ENCODE peak calls at places on chromosomes 4 and X, in seven cellular contexts. R is CD4-positive, alpha-beta memory T cell; M is left ventricle myocardium inferior; Z is CD8-positive, alpha-beta memory T cell; P is AG04450; Y is T-helper 17 cell; S is endodermal cell. A is an unnamed sample.

GRCh38 chr4:186808635-186809018 is 85.0 kb upstream of the FAT1 start:
- DNase-seq in R (no peak), M (no peak), Z (no peak), P (peak; percentile 70), Y (no peak), S (no peak), A (no peak)

GRCh38 chr4:56731857-56732256 is 50.8 kb upstream of the HOPX start:
- DNase-seq in R (no peak), M (peak; percentile 38), Z (no peak), P (no peak), Y (no peak), S (peak; percentile 68), A (peak; percentile 69)

GRCh38 chr4:21949073-21949457 is 493 bp upstream of the KCNIP4 start:
- DNase-seq in R (no peak), M (no peak), Z (no peak), P (no peak), Y (no peak), S (no peak), A (no peak)

GRCh38 chrX:136767104-136767941 is 13.4 kb downstream of the ARHGEF6 start:
- DNase-seq in R (peak; percentile 46), M (peak; percentile 72), Z (peak; percentile 50), P (no peak), Y (peak; percentile 31), S (peak; percentile 84), A (peak; percentile 82)

GRCh38 chr4:141636771-141637460 is 533 bp downstream of the IL15 start:
- DNase-seq in R (peak; percentile 32), M (peak; percentile 26), Z (peak; percentile 1), P (no peak), Y (no peak), S (peak; percentile 79), A (peak; percentile 60)

GRCh38 chr4:80781436-80781835 is 249.1 kb upstream of the BMP3 start:
- DNase-seq in R (no peak), M (no peak), Z (no peak), P (no peak), Y (no peak), S (no peak), A (no peak)

GRCh38 chr4:83387922-83388676 is 53.5 kb upstream of the HPSE start:
- DNase-seq in R (peak; percentile 11), M (no peak), Z (peak; percentile 47), P (no peak), Y (no peak), S (peak; percentile 43), A (no peak)

GRCh38 chrX:37349131-37350033 is at the start of gene PRRG1:
- DNase-seq in R (no peak), M (peak; percentile 78), Z (no peak), P (peak; percentile 65), Y (no peak), S (peak; percentile 95), A (peak; percentile 81)

GRCh38 chrX:107730991-107731766 is 44.4 kb downstream of the TSC22D3 start:
- DNase-seq in R (no peak), M (no peak), Z (no peak), P (no peak), Y (no peak), S (no peak), A (no peak)

GRCh38 chr4:150501019-150501727 is 80.8 kb upstream of the MAB21L2 start:
- DNase-seq in R (no peak), M (no peak), Z (no peak), P (peak; percentile 39), Y (no peak), S (no peak), A (no peak)

GRCh38 chr4:110196871-110197420 is 1.5 kb downstream of the ELOVL6 start:
- DNase-seq in R (peak; percentile 56), M (no peak), Z (peak; percentile 64), P (no peak), Y (peak; percentile 35), S (no peak), A (peak; percentile 84)

GRCh38 chrX:42096262-42096939 is 173.0 kb upstream of the CASK start:
- DNase-seq in R (no peak), M (no peak), Z (no peak), P (peak; percentile 51), Y (no peak), S (no peak), A (no peak)

GRCh38 chr4:151653548-151653918 is 107.3 kb downstream of the GATB start:
- DNase-seq in R (no peak), M (no peak), Z (no peak), P (no peak), Y (no peak), S (no peak), A (no peak)

DNA sequence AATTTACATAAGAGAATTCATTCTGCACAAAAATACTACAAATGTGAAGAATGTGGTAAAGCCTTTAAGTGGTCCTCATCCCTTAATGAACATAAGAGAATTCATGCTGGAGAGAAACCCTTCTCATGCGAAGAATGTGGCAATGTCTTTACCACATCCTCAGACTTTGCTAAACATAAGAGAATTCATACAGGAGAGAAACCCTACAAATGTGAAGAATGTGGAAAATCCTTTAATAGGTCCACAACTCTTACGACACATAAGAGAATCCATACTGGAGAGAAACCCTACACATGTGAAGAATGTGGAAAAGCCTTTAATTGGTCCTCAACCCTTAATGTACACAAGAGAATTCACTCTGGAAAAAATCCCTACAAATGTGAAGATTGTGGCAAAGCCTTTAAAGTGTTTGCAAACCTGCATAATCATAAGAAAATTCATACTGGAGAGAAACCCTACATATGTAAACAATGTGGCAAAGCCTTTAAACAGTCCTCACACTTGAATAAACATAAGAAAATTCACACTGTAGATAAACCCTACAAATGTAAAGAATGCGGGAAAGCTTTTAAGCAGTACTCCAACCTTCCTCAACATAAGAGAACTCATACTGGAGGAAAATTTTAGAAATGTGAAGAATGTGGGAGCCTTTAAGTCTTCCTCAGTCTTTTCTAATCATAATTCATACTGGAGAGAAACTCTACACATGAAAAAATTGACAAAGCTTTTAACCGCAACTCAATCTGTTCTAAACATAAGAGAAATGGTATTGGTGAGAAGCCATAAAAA is 37.4 kb downstream of the ZNF718 start:
- DNase-seq in R (no peak), M (no peak), Z (no peak), P (no peak), Y (no peak), S (no peak), A (no peak)
- H3K9me3 ChIP-seq in R (peaks cover 13% of the 10 kb centered on the region), M (peaks cover 100% of the 10 kb centered on the region), Z (peaks cover 43% of the 10 kb centered on the region), P (peaks cover 22% of the 10 kb centered on the region), Y (peaks cover 40% of the 10 kb centered on the region), S (peaks cover 89% of the 10 kb centered on the region), A (peaks cover 65% of the 10 kb centered on the region)

GRCh38 chr4:175405961-175406360 is 406.1 kb downstream of the GPM6A start:
- DNase-seq in R (no peak), M (no peak), Z (no peak), P (no peak), Y (no peak), S (no peak), A (no peak)
- H3K9me3 ChIP-seq in R (no peaks in the 10 kb centered on the region), M (peaks cover 4% of the 10 kb centered on the region), Z (no peaks in the 10 kb centered on the region), P (peaks cover 3% of the 10 kb centered on the region), Y (no peaks in the 10 kb centered on the region), S (no peaks in the 10 kb centered on the region), A (no peaks in the 10 kb centered on the region)

GRCh38 chr4:179110816-179111215 is 1668.6 kb upstream of the AGA start:
- DNase-seq in R (no peak), M (no peak), Z (no peak), P (no peak), Y (no peak), S (no peak), A (no peak)

GRCh38 chr4:179112441-179113170 is 1670.4 kb upstream of the AGA start:
- DNase-seq in R (no peak), M (no peak), Z (no peak), P (no peak), Y (no peak), S (no peak), A (no peak)

GRCh38 chr4:179114615-179115014 is 1672.4 kb upstream of the AGA start:
- DNase-seq in R (no peak), M (no peak), Z (no peak), P (no peak), Y (no peak), S (no peak), A (no peak)

GRCh38 chr4:179116011-179116410 is 1673.8 kb upstream of the AGA start:
- DNase-seq in R (no peak), M (no peak), Z (no peak), P (peak; percentile 1), Y (no peak), S (no peak), A (no peak)

DNA sequence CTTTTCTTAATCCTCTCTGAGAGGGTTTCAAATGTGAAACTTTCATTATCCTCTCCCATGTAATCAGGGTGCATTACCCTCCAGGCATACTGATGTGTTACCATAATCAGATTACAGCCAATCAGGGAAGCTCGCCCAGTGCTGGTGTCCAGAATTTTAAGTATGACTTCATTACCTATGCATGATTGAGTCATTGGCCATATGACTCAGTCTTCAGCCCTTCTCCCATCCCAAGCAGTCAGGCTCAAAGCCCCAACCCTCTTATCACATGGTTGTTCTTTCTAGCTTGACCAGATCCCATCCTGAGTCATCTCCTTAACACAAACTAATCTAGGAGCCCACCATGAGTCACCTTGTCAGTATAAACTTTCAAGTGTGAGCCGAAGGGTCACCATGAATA is 1668.1 kb upstream of the AGA start:
- DNase-seq in R (no peak), M (no peak), Z (no peak), P (peak; percentile 88), Y (no peak), S (no peak), A (no peak)
- H3K9me3 ChIP-seq in R (no peaks in the 10 kb centered on the region), M (peaks cover 8% of the 10 kb centered on the region), Z (no peaks in the 10 kb centered on the region), P (no peaks in the 10 kb centered on the region), Y (no peaks in the 10 kb centered on the region), S (no peaks in the 10 kb centered on the region), A (peaks cover 4% of the 10 kb centered on the region)

DNA sequence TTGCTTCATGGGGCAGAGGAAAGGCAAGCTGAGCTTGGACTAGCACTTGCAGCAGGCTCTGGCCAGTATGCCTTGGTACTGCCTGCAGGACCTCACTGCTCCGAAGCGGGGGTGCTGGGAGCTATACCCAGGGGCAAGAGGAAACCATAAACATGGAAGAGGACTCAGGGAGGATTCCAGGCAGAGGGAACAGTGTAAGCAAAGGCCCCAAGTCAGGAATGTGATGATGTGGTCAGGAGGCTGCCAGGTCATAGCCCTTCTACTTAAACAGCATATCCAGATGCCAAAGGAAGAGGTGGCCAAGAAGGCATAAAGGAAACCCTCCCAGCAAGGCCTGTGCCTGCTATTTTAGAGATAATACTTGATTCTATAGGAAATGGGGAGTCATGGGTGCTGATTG is 31.1 kb downstream of the RAB40AL start:
- DNase-seq in R (no peak), M (no peak), Z (no peak), P (no peak), Y (no peak), S (no peak), A (no peak)
- H3K9me3 ChIP-seq in R (no peaks in the 10 kb centered on the region), M (peaks cover 38% of the 10 kb centered on the region), Z (no peaks in the 10 kb centered on the region), P (no peaks in the 10 kb centered on the region), Y (no peaks in the 10 kb centered on the region), S (peaks cover 36% of the 10 kb centered on the region), A (no peaks in the 10 kb centered on the region)

A was measured in suprapubic skin.